ENCODE peak calls at places on chromosomes 13 and 19, in ten cellular contexts. V is endothelial cell; M is WTC11; Y is CD8-positive, alpha-beta T cell; D is transverse colon; G is lower leg skin; E is AG04450; N is H9; A is upper lobe of right lung; Q is GM20000. O is an unnamed sample.

GRCh38 chr19:29499921-29500590 is 25.7 kb upstream of the VSTM2B start:
- DNase-seq in M (no peak), G (no peak), N (no peak), D (no peak), V (no peak), Y (no peak), E (no peak), Q (no peak), A (peak), O (no peak)

GRCh38 chr19:57096640-57097361 is 23.0 kb upstream of the USP29 start:
- DNase-seq in Q (no peak), D (no peak), G (no peak), M (no peak), Y (no peak), E (no peak), V (no peak), N (no peak), A (no peak), O (no peak)

GRCh38 chr13:107210216-107211010 is 642.5 kb upstream of the ARGLU1 start:
- DNase-seq in V (no peak), Q (no peak), G (no peak), N (no peak), M (no peak), Y (no peak), A (no peak), D (no peak), E (no peak), O (no peak)

GRCh38 chr13:63741029-63741813 is 2325.6 kb upstream of the PCDH20 start:
- DNase-seq in D (no peak), Q (no peak), N (peak), G (peak), A (peak), M (no peak), V (no peak), Y (no peak), E (no peak), O (no peak)

GRCh38 chr13:26929971-26930730 is 169.6 kb upstream of the GPR12 start:
- DNase-seq in A (peak), Y (peak), V (peak), Q (peak), N (peak), E (peak), D (peak), G (peak), M (peak), O (peak)

GRCh38 chr13:77300176-77301141 is 26.4 kb downstream of the MYCBP2 start:
- DNase-seq in G (no peak), A (no peak), E (peak), Q (no peak), N (no peak), M (no peak), V (no peak), D (no peak), Y (no peak), O (no peak)

GRCh38 chr13:52348081-52348480 is 57.9 kb downstream of the THSD1 start:
- DNase-seq in V (no peak), D (no peak), G (no peak), Q (no peak), N (no peak), M (no peak), A (no peak), Y (no peak), E (peak), O (no peak)

GRCh38 chr13:75704194-75704941 is 68.2 kb downstream of the LMO7 start:
- DNase-seq in Y (no peak), A (no peak), N (no peak), D (no peak), M (no peak), G (no peak), Q (no peak), E (peak), V (no peak), O (no peak)

GRCh38 chr13:85277753-85278152 is 521.5 kb downstream of the SLITRK6 start:
- DNase-seq in A (no peak), E (no peak), G (no peak), N (no peak), V (no peak), M (no peak), Q (no peak), Y (no peak), D (no peak), O (no peak)

GRCh38 chr13:88592105-88592504 is 920.9 kb downstream of the SLITRK5 start:
- DNase-seq in G (no peak), D (no peak), M (no peak), Y (no peak), Q (no peak), V (no peak), N (no peak), E (no peak), A (no peak), O (no peak)

GRCh38 chr13:39405596-39405995 is 197.4 kb downstream of the LHFPL6 start:
- DNase-seq in Q (no peak), E (no peak), D (no peak), A (no peak), N (no peak), V (no peak), M (no peak), Y (no peak), G (no peak), O (no peak)

GRCh38 chr19:54164369-54165068 is 5.0 kb upstream of the LENG1 start:
- DNase-seq in Y (peak), V (peak), D (peak), A (peak), M (peak), N (peak), Q (no peak), G (no peak), E (no peak), O (no peak)

GRCh38 chr13:114112826-114113322 is 19.5 kb downstream of the RASA3 start:
- DNase-seq in D (peak), E (no peak), G (no peak), Q (no peak), N (no peak), Y (no peak), M (peak), V (no peak), A (peak), O (no peak)

GRCh38 chr13:109699628-109700071 is 86.7 kb downstream of the IRS2 start:
- DNase-seq in N (peak), M (peak), D (no peak), G (no peak), E (no peak), V (peak), Y (no peak), Q (no peak), A (no peak), O (no peak)

GRCh38 chr19:11035441-11036377 is 53.6 kb upstream of the LDLR start:
- DNase-seq in D (peak), V (peak), N (peak), Y (peak), A (peak), G (peak), E (peak), M (peak), Q (peak), O (peak)

GRCh38 chr13:21060063-21060826 is 1.1 kb downstream of the LATS2 start:
- DNase-seq in D (peak), V (peak), Q (peak), A (peak), M (peak), N (no peak), Y (peak), E (no peak), G (no peak), O (peak)

GRCh38 chr19:10009269-10009665 is 1.0 kb downstream of the COL5A3 start:
- DNase-seq in G (peak), Q (peak), M (peak), A (peak), D (peak), E (peak), N (peak), V (peak), Y (peak), O (peak)

GRCh38 chr19:57434386-57435061 is 601 bp upstream of the ZNF749 start:
- DNase-seq in Q (no peak), E (no peak), D (no peak), G (no peak), A (no peak), N (peak), Y (no peak), V (peak), M (peak), O (no peak)

GRCh38 chr13:27953671-27954405 is 15.3 kb downstream of the CDX2 start:
- DNase-seq in E (peak), N (peak), G (peak), D (peak), M (peak), A (peak), Y (peak), V (peak), Q (peak), O (peak)

GRCh38 chr13:110107568-110108347 is 199.2 kb downstream of the COL4A1 start:
- DNase-seq in V (peak), N (peak), A (no peak), M (peak), Y (no peak), E (no peak), D (no peak), G (peak), Q (no peak), O (no peak)

GRCh38 chr19:57872450-57872849 is 16.4 kb downstream of the ZNF814 start:
- DNase-seq in V (no peak), D (no peak), N (no peak), M (no peak), G (no peak), Q (no peak), A (no peak), Y (no peak), E (no peak), O (no peak)

GRCh38 chr13:40495620-40496001 is 170.8 kb downstream of the FOXO1 start:
- DNase-seq in G (no peak), V (no peak), N (no peak), Y (no peak), Q (no peak), D (no peak), M (no peak), E (no peak), A (no peak), O (no peak)

GRCh38 chr13:35179494-35179893 is 237.4 kb downstream of the NBEA start:
- DNase-seq in E (no peak), G (no peak), M (no peak), Y (no peak), Q (no peak), D (no peak), N (no peak), V (no peak), A (no peak), O (no peak)

GRCh38 chr13:113239357-113239756 is 29.9 kb downstream of the CUL4A start:
- DNase-seq in M (no peak), E (no peak), Q (no peak), G (no peak), Y (no peak), D (no peak), A (no peak), N (no peak), V (no peak), O (no peak)

GRCh38 chr13:44918323-44919102 is 70.8 kb downstream of the NUFIP1 start:
- DNase-seq in N (peak), D (peak), Y (peak), Q (peak), G (peak), M (peak), V (peak), A (peak), E (peak), O (peak)

DNA sequence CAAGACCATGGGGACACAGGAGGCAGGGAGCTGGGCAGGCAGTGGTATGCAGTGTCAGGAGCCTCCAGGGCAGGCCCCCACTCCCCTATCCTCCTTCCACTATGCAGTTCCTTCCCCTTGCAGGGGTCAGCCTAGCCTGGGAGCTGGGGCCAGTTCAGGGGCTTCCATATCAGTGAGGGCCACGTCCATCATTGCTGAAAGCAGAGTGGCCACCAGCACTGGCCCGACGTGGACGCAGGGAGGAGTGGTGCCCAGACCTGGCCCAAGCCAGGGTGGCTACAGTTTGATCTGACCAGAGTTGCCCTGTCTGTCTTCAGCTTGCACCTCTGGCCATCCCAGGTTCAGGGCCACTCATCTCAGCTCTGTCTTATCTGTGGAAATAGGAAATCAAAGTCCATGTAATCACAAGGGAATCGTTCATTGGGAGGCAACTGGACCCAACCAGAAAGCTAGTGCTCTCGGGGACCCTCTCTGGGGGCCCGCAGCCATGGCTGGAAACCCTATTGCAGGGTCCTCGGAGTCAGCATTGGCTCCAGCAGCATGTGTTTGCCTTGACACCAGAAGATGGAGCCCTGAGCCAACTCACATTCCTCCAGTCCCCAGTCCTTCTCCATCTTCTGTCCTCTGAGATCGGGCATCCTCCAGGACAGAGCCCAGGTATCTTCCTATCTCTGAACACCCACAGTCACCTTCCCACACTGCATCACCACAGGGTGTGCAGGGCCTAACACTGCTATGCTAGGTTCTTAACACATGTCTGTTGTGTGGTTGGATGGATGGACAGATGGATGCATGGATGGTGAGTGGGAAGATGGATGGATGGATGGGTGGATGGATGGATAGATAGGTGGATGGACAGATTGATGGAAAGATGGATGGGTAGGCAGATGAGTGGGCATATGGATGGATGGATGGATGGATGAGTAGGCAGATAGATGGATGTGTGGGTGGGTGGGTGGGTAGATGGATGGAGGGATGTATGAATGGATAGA is 75.7 kb upstream of the KCTD15 start:
- DNase-seq in E (no peak), D (no peak), V (no peak), M (no peak), G (no peak), A (peak), N (no peak), Y (no peak), Q (no peak), O (peak)
- TF ChIP-seq CTCF in E (peak), D (no peak), V (no peak), M (no peak), G (no peak), A (no peak), N (peak), Y (no peak), Q (no peak), O (no peak)

GRCh38 chr19:13162749-13163608 is 12.8 kb downstream of the IER2 start:
- DNase-seq in Q (peak), G (peak), Y (peak), D (peak), N (peak), M (peak), E (peak), V (peak), A (peak), O (peak)
- TF ChIP-seq CTCF in Q (no peak), G (no peak), Y (no peak), D (no peak), N (no peak), M (no peak), E (no peak), V (no peak), A (no peak), O (no peak)

GRCh38 chr19:51439021-51439465 is 19.2 kb downstream of the SIGLEC8 start:
- DNase-seq in A (peak), N (peak), V (no peak), Q (peak), D (no peak), Y (peak), M (peak), E (no peak), G (no peak), O (no peak)
- TF ChIP-seq CTCF in A (peak), N (peak), V (no peak), Q (peak), D (peak), Y (peak), M (no peak), E (peak), G (no peak), O (no peak)

GRCh38 chr19:1221904-1222255 is 15.9 kb downstream of the CBARP start:
- DNase-seq in E (no peak), V (no peak), Q (no peak), Y (no peak), G (no peak), N (no peak), D (no peak), A (no peak), M (no peak), O (no peak)

GRCh38 chr19:1223018-1223855 is 14.6 kb downstream of the CBARP start:
- DNase-seq in V (no peak), M (peak), Y (peak), Q (peak), G (no peak), D (no peak), N (peak), E (no peak), A (no peak), O (peak)

GRCh38 chr19:1221141-1221903 is 15.7 kb downstream of the STK11 start:
- DNase-seq in G (no peak), V (peak), M (peak), N (no peak), Y (no peak), Q (no peak), E (no peak), D (no peak), A (no peak), O (peak)

GRCh38 chr19:1224047-1224825 is 13.6 kb downstream of the CBARP start:
- DNase-seq in Q (no peak), A (no peak), G (no peak), E (no peak), D (no peak), M (no peak), V (no peak), N (no peak), Y (no peak), O (no peak)

DNA sequence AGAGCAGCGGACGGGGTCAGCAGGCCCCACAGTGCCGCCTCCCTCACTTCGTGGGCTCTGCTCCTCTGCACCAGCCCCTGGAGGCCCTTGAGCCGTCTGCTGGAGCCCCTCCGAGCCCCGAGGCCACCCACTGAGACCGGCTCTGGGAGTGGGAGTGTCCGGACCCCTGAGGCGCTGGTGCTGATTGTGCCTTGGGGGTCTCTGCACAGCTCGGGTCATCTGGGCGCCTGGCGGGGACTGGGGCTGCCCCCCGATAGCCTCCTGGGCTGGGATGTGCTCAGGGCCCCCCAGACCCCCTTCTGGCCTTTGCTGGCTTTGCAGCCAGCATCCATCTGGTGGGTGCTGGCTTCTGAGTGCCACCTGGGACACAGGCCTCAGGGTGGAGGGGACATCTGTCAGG is 15.4 kb downstream of the CBARP start:
- DNase-seq in V (no peak), G (no peak), M (no peak), D (no peak), Q (no peak), N (no peak), E (no peak), Y (no peak), A (no peak), O (peak)
- TF ChIP-seq CTCF in V (no peak), G (no peak), M (peak), D (no peak), Q (no peak), N (peak), E (peak), Y (no peak), A (no peak), O (no peak)

GRCh38 chr19:16542045-16542893 is at the start of gene CHERP:
- DNase-seq in A (peak), D (peak), V (peak), M (peak), Y (peak), E (peak), Q (peak), N (peak), G (peak), O (peak)
- TF ChIP-seq CTCF in A (no peak), D (no peak), V (no peak), M (no peak), Y (no peak), E (no peak), Q (no peak), N (no peak), G (no peak), O (no peak)

DNA sequence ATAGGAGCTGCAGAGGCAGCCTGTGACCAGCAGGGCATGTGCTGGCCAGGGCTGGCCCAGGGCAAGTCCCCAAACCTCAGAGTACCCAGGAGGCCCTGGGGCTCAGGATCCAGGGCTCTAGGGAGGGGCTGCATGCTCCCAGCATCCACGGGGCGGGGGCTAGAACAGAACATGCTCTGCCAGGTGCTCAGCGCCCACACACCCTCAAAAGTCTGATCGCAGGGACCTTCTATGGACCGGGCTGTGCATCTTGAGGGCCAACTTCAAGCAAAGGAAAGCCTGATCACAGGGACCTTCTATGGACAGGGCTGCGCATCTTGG is 33.5 kb downstream of the ELL start:
- DNase-seq in Y (no peak), M (no peak), V (no peak), Q (no peak), E (no peak), G (no peak), N (no peak), D (no peak), A (no peak), O (no peak)
- TF ChIP-seq CTCF in Y (no peak), M (no peak), V (peak), Q (no peak), E (peak), G (no peak), N (no peak), D (no peak), A (no peak), O (no peak)